ENCODE peak calls at places on chromosomes 13 and 19, in nine cellular contexts. X, S, R, Z, G, Q, Y, D and K are unnamed samples.

GRCh38 chr13:33793726-33794125 is 24.2 kb upstream of the RFC3 start:
- DNase-seq in D (no peak), Q (no peak), X (no peak), Z (no peak), R (peak), S (no peak), G (no peak), Y (no peak), K (no peak)

GRCh38 chr13:43140985-43141384 is 117.6 kb downstream of the DNAJC15 start:
- DNase-seq in S (no peak), X (no peak), Y (no peak), G (no peak), Q (no peak), R (no peak), D (no peak), Z (no peak), K (no peak)

GRCh38 chr19:23312515-23312914 is 62.3 kb upstream of the ZNF724 start:
- DNase-seq in X (peak), Q (no peak), Y (peak), R (no peak), D (no peak), Z (no peak), G (no peak), S (no peak), K (no peak)

GRCh38 chr13:98439136-98439828 is 137.6 kb downstream of the STK24 start:
- DNase-seq in Z (no peak), X (no peak), S (no peak), Q (no peak), D (no peak), R (no peak), Y (no peak), G (no peak), K (no peak)

GRCh38 chr13:25085125-25085742 is 10.7 kb upstream of the PABPC3 start:
- DNase-seq in Y (peak), Q (peak), R (peak), Z (no peak), D (no peak), S (no peak), X (peak), G (no peak), K (no peak)

GRCh38 chr13:33859691-33860303 is 41.8 kb downstream of the RFC3 start:
- DNase-seq in Q (no peak), X (no peak), R (no peak), G (no peak), S (no peak), Z (no peak), Y (no peak), D (no peak), K (no peak)

GRCh38 chr19:1907563-1908363 is 2.6 kb downstream of the ADAT3 start:
- DNase-seq in G (no peak), X (no peak), Y (peak), R (no peak), D (no peak), Q (no peak), S (no peak), Z (no peak), K (no peak)

GRCh38 chr19:12187625-12188024 is 24.7 kb downstream of the ZNF136 start:
- DNase-seq in X (no peak), R (no peak), S (no peak), Y (no peak), Q (no peak), Z (no peak), G (no peak), D (no peak), K (no peak)

GRCh38 chr19:1914826-1915341 is 9.7 kb downstream of the ADAT3 start:
- DNase-seq in Y (no peak), G (no peak), S (no peak), Z (no peak), Q (no peak), X (no peak), R (no peak), D (no peak), K (no peak)

GRCh38 chr19:49887653-49888477 is 8.8 kb downstream of the IL4I1 start:
- DNase-seq in S (no peak), Z (no peak), R (no peak), X (no peak), Y (no peak), Q (no peak), G (no peak), D (no peak), K (peak)

GRCh38 chr19:8458380-8458779 is 13.6 kb downstream of the HNRNPM start:
- DNase-seq in Q (no peak), R (no peak), X (no peak), D (no peak), S (no peak), G (no peak), Y (no peak), Z (no peak), K (no peak)

GRCh38 chr13:73989244-73989843 is 144.9 kb downstream of the KLF12 start:
- DNase-seq in D (no peak), Z (no peak), Y (no peak), X (no peak), S (no peak), R (no peak), G (no peak), Q (peak), K (no peak)

GRCh38 chr19:50359432-50359818 is 6.0 kb downstream of the NAPSA start:
- DNase-seq in Y (no peak), S (no peak), D (no peak), G (no peak), R (no peak), Q (no peak), X (no peak), Z (no peak), K (no peak)

GRCh38 chr19:42985588-42985987 is 40.7 kb downstream of the PSG11 start:
- DNase-seq in G (no peak), X (peak), Z (no peak), S (no peak), R (peak), D (no peak), Y (no peak), Q (no peak), K (no peak)

GRCh38 chr19:22783651-22784050 is 300 bp downstream of the ZNF99 start:
- DNase-seq in X (no peak), S (no peak), D (no peak), Y (no peak), G (no peak), R (no peak), Q (no peak), Z (no peak), K (no peak)

GRCh38 chr13:85653681-85654080 is 145.5 kb downstream of the SLITRK6 start:
- DNase-seq in Z (no peak), D (no peak), X (no peak), Q (no peak), G (no peak), S (no peak), Y (no peak), R (no peak), K (no peak)

GRCh38 chr13:97798836-97799235 is 154.6 kb upstream of the IPO5 start:
- DNase-seq in R (peak), S (no peak), X (peak), Y (no peak), Z (no peak), Q (no peak), G (no peak), D (no peak), K (no peak)

GRCh38 chr19:29806098-29806866 is 5.5 kb upstream of the CCNE1 start:
- DNase-seq in Q (no peak), G (no peak), Z (no peak), X (peak), R (peak), D (no peak), Y (no peak), S (no peak), K (peak)

GRCh38 chr19:50191270-50191669 is 12.2 kb upstream of the MYH14 start:
- DNase-seq in R (no peak), Q (no peak), D (no peak), X (no peak), G (no peak), Z (no peak), Y (no peak), S (no peak), K (no peak)

GRCh38 chr13:29840585-29840984 is 9.8 kb downstream of the UBL3 start:
- DNase-seq in G (no peak), Z (no peak), Y (no peak), D (no peak), R (no peak), Q (no peak), X (no peak), S (no peak), K (no peak)

GRCh38 chr19:4390017-4390861 is 10.1 kb downstream of the SH3GL1 start:
- DNase-seq in R (peak), X (peak), D (no peak), G (no peak), Z (no peak), Y (no peak), S (no peak), Q (no peak), K (peak)

GRCh38 chr13:93364166-93364565 is 137.6 kb downstream of the GPC6 start:
- DNase-seq in Q (no peak), R (no peak), D (no peak), Z (no peak), G (no peak), S (no peak), Y (no peak), X (peak), K (no peak)

GRCh38 chr13:76792680-76793334 is 93.4 kb downstream of the KCTD12 start:
- DNase-seq in Z (no peak), Q (no peak), D (no peak), Y (peak), G (no peak), S (no peak), R (peak), X (peak), K (peak)

GRCh38 chr13:92175330-92175729 is 776.9 kb downstream of the GPC5 start:
- DNase-seq in X (peak), R (peak), Y (peak), S (no peak), Z (no peak), G (no peak), D (no peak), Q (peak), K (no peak)